ENCODE peak calls at places on chromosomes 12 and 14, in four cellular contexts. One of them, this sample, is unnamed.

GRCh38 chr14:90107789-90108188 is 46.0 kb downstream of the KCNK13 start:
- DNase-seq in HepG2: no peak
- DNase-seq in WTC11: no peak
- DNase-seq in K562: no peak
- DNase-seq in this sample: no peak

GRCh38 chr14:68538641-68539040 is 254.2 kb downstream of the ZFP36L1 start:
- DNase-seq in K562: no peak
- DNase-seq in WTC11: no peak
- DNase-seq in HepG2: no peak
- DNase-seq in this sample: no peak

GRCh38 chr14:69665596-69665995 is 54.2 kb downstream of the SUSD6 start:
- DNase-seq in HepG2: no peak
- DNase-seq in K562: no peak
- DNase-seq in WTC11: no peak
- DNase-seq in this sample: no peak

GRCh38 chr12:121128908-121129704 is 3.6 kb upstream of the P2RX7 start:
- DNase-seq in HepG2: peak; percentile 78
- DNase-seq in WTC11: peak; percentile 52
- DNase-seq in K562: peak; percentile 88
- DNase-seq in this sample: no peak

GRCh38 chr12:124592050-124592449 is 24.6 kb upstream of the NCOR2 start:
- DNase-seq in HepG2: no peak
- DNase-seq in WTC11: no peak
- DNase-seq in K562: no peak
- DNase-seq in this sample: no peak

GRCh38 chr12:58920102-58920955 is at the start of gene LRIG3:
- DNase-seq in WTC11: peak; percentile 79
- DNase-seq in HepG2: peak; percentile 76
- DNase-seq in K562: peak; percentile 16
- DNase-seq in this sample: peak; percentile 83

GRCh38 chr14:88013750-88014349 is 8.9 kb downstream of the GPR65 start:
- DNase-seq in HepG2: peak; percentile 66
- DNase-seq in WTC11: peak; percentile 67
- DNase-seq in K562: peak; percentile 73
- DNase-seq in this sample: peak; percentile 60

GRCh38 chr14:51638071-51638944 is 13.4 kb upstream of the FRMD6 start:
- DNase-seq in WTC11: peak; percentile 61
- DNase-seq in K562: no peak
- DNase-seq in HepG2: peak; percentile 75
- DNase-seq in this sample: no peak

GRCh38 chr12:6647083-6647604 is at the start of gene ACRBP:
- DNase-seq in HepG2: no peak
- DNase-seq in K562: no peak
- DNase-seq in WTC11: peak; percentile 76
- DNase-seq in this sample: no peak

GRCh38 chr12:24574538-24574937 is 374.4 kb downstream of the BCAT1 start:
- DNase-seq in K562: no peak
- DNase-seq in HepG2: no peak
- DNase-seq in WTC11: no peak
- DNase-seq in this sample: no peak

GRCh38 chr14:24459331-24459730 is 16.8 kb upstream of the SDR39U1 start:
- DNase-seq in HepG2: no peak
- DNase-seq in K562: no peak
- DNase-seq in WTC11: no peak
- DNase-seq in this sample: no peak

GRCh38 chr14:54652188-54652889 is 85.4 kb downstream of the SAMD4A start:
- DNase-seq in K562: no peak
- DNase-seq in WTC11: peak; percentile 59
- DNase-seq in HepG2: peak; percentile 91
- DNase-seq in this sample: peak; percentile 54

GRCh38 chr12:106894774-106895173 is 60.9 kb upstream of the TMEM263 start:
- DNase-seq in K562: no peak
- DNase-seq in WTC11: no peak
- DNase-seq in HepG2: no peak
- DNase-seq in this sample: no peak

GRCh38 chr14:103207404-103208072 is 84.3 kb downstream of the TNFAIP2 start:
- DNase-seq in HepG2: no peak
- DNase-seq in WTC11: peak; percentile 42
- DNase-seq in K562: no peak
- DNase-seq in this sample: no peak

DNA sequence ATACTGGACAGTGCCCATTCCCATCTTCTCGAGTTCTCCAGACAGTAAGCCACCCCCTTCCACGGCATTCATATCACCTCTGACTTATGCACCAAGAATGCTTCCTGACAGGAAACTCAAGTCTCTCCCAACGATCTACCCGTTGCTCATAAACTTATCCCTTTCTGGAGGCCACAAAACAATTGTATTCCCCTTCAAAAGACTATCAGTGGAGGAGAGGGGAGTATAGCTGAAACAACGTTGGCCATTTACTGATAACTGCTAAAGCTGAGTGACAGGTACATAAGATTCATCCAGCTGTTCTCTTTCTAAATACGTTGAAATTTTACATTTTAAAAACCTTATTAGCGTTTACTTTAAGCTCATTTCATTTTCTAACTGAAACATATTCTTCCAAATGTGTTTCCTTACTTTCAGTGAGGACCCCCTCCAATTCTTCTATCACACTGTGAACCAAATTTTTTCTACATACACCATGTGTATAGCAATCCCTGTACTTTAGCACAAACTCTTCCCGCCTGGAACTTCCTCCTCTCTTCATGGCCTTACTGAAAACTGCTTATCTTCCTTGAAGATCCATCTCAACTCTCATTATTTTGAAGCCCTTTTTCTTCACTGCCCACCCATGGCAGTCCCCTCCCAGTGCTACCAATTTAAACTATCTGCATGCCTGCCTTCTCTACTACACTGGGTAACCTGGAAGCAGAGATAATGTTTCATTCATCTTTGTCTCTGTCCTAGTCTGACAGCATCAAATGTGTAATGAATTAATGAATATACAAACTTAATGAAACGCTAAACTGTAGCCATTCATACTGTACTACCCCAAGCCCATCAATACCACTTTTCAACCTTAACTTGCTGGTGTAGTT is 28.8 kb downstream of the ATXN2 start:
- DNase-seq in K562: peak; percentile 32
- DNase-seq in WTC11: no peak
- DNase-seq in HepG2: no peak
- DNase-seq in this sample: no peak
- TF ChIP-seq ELF4 in K562: no peak
- TF ChIP-seq ELF4 in WTC11: no peak
- TF ChIP-seq ELF4 in HepG2: no peak
- TF ChIP-seq ELF4 in this sample: no peak

GRCh38 chr12:104555650-104556049 is 98.9 kb downstream of the CHST11 start:
- DNase-seq in HepG2: no peak
- DNase-seq in K562: no peak
- DNase-seq in WTC11: no peak
- DNase-seq in this sample: no peak
- TF ChIP-seq ELF4 in HepG2: no peak
- TF ChIP-seq ELF4 in K562: no peak
- TF ChIP-seq ELF4 in WTC11: no peak
- TF ChIP-seq ELF4 in this sample: no peak

GRCh38 chr14:94121485-94121884 is 7.9 kb downstream of the IFI27L2 start:
- DNase-seq in K562: no peak
- DNase-seq in WTC11: no peak
- DNase-seq in HepG2: no peak
- DNase-seq in this sample: no peak

GRCh38 chr14:94122438-94122837 is 7.0 kb downstream of the IFI27L2 start:
- DNase-seq in K562: no peak
- DNase-seq in HepG2: no peak
- DNase-seq in WTC11: no peak
- DNase-seq in this sample: no peak

GRCh38 chr14:94124582-94125377 is 4.6 kb downstream of the IFI27L2 start:
- DNase-seq in HepG2: no peak
- DNase-seq in K562: no peak
- DNase-seq in WTC11: no peak
- DNase-seq in this sample: no peak

GRCh38 chr14:94123868-94124267 is 5.5 kb downstream of the IFI27L2 start:
- DNase-seq in WTC11: no peak
- DNase-seq in HepG2: peak; percentile 16
- DNase-seq in K562: no peak
- DNase-seq in this sample: no peak

DNA sequence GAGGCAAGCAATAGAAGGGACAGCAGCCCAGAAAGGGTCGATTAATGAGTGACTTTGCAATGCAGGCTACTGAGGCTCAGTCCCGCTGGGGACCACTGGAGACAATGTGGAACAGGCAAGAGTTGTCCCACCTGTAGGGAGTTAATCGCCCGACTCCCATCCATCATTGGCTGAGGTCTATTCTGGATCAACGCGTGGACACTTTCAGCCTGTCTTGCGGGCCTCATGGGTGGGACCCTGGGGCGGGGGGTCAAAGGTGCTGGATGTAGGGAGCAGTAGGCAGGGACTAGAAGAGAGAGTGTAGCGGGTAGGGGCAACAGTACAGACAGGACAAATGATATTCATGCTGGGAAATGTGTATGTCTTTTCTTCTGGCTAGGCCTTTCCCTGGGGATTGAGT is 6.1 kb downstream of the IFI27L2 start:
- DNase-seq in K562: no peak
- DNase-seq in WTC11: no peak
- DNase-seq in HepG2: no peak
- DNase-seq in this sample: no peak
- TF ChIP-seq ELF4 in K562: no peak
- TF ChIP-seq ELF4 in WTC11: no peak
- TF ChIP-seq ELF4 in HepG2: no peak
- TF ChIP-seq ELF4 in this sample: no peak

GRCh38 chr14:99531221-99532096 is 50.2 kb downstream of the CCNK start:
- DNase-seq in K562: no peak
- DNase-seq in HepG2: no peak
- DNase-seq in WTC11: no peak
- DNase-seq in this sample: no peak

GRCh38 chr14:99530407-99530806 is 49.2 kb downstream of the CCNK start:
- DNase-seq in K562: no peak
- DNase-seq in HepG2: no peak
- DNase-seq in WTC11: no peak
- DNase-seq in this sample: no peak

GRCh38 chr14:99532310-99532709 is 51.1 kb downstream of the CCNK start:
- DNase-seq in K562: no peak
- DNase-seq in HepG2: no peak
- DNase-seq in WTC11: no peak
- DNase-seq in this sample: no peak

GRCh38 chr14:99527427-99528076 is 46.3 kb downstream of the CCNK start:
- DNase-seq in K562: no peak
- DNase-seq in WTC11: no peak
- DNase-seq in HepG2: no peak
- DNase-seq in this sample: no peak

GRCh38 chr14:99529899-99530298 is 48.7 kb downstream of the CCNK start:
- DNase-seq in HepG2: no peak
- DNase-seq in WTC11: no peak
- DNase-seq in K562: no peak
- DNase-seq in this sample: no peak
- TF ChIP-seq ELF4 in HepG2: no peak
- TF ChIP-seq ELF4 in WTC11: no peak
- TF ChIP-seq ELF4 in K562: no peak
- TF ChIP-seq ELF4 in this sample: no peak

DNA sequence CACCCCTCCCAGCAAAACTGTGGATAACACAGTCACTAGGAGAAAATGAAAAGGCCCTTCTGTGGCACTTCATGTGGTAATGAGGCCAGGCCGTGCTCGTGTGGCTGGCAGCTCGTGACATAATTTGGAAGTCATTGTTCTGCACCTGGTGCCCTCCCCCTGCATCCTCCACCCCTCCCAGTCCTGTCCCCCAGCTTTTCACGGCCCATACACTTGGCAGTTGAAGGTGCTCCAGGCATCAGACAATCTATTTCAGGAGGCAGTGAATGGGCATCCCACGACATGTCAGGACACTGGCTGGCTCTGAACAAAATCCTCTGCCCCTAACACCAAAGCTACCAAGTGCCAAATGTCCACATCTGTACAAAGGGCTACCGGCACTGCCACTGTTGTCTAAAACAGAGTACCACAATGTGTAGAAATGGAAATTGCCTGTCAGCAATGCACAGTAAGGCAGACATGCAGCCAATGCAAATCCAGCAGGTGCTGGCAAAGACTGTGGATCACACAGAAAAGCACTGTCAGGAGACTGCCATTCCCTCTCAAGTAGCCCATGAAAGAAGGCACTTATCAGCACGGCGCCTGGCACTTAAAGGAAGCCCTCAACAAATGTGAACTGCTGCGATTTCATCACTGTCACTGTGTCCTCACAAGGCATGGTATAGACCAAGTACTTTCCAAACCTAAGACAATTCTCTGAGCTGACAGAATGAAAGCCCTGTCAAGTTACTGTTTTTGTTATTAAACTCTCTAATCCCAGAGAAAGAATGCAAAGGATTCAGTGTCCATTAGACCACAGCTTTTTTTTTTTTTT is 39.1 kb downstream of the CORO1C start:
- DNase-seq in WTC11: no peak
- DNase-seq in HepG2: no peak
- DNase-seq in K562: peak; percentile 44
- DNase-seq in this sample: no peak
- TF ChIP-seq ELF4 in WTC11: no peak
- TF ChIP-seq ELF4 in HepG2: no peak
- TF ChIP-seq ELF4 in K562: no peak
- TF ChIP-seq ELF4 in this sample: no peak

GRCh38 chr12:127268121-127268520 is 998.8 kb upstream of the TMEM132C start:
- DNase-seq in HepG2: no peak
- DNase-seq in WTC11: no peak
- DNase-seq in K562: no peak
- DNase-seq in this sample: no peak

GRCh38 chr12:127262658-127263057 is 1004.3 kb upstream of the TMEM132C start:
- DNase-seq in WTC11: no peak
- DNase-seq in K562: no peak
- DNase-seq in HepG2: no peak
- DNase-seq in this sample: no peak

GRCh38 chr12:127270193-127270592 is 996.8 kb upstream of the TMEM132C start:
- DNase-seq in K562: no peak
- DNase-seq in HepG2: no peak
- DNase-seq in WTC11: no peak
- DNase-seq in this sample: no peak

GRCh38 chr12:127263621-127264020 is 1003.3 kb upstream of the TMEM132C start:
- DNase-seq in HepG2: no peak
- DNase-seq in WTC11: no peak
- DNase-seq in K562: no peak
- DNase-seq in this sample: no peak

DNA sequence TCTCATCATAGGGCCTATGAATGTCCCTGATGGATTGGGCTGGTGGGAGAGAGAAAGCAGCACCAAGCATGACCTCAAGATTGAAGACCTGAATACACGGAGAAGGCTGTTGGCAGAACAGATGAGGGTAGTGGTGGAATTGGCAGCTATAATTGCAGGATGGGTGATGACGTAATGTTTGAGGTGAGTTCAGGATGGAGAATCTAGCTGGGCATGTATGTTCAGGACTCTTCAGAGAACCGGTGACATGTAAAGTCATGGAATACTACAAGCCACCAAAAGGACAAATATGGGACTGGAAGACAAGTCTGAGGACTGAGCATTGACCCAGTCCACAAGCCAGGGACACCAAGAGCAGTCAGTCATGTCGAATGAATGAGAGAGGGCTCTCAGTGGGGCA is 999.8 kb upstream of the TMEM132C start:
- DNase-seq in HepG2: no peak
- DNase-seq in K562: no peak
- DNase-seq in WTC11: no peak
- DNase-seq in this sample: no peak
- TF ChIP-seq ELF4 in HepG2: no peak
- TF ChIP-seq ELF4 in K562: no peak
- TF ChIP-seq ELF4 in WTC11: no peak
- TF ChIP-seq ELF4 in this sample: no peak

GRCh38 chr12:76310110-76310509 is 38.1 kb downstream of the BBS10 start:
- DNase-seq in K562: no peak
- DNase-seq in HepG2: no peak
- DNase-seq in WTC11: no peak
- DNase-seq in this sample: no peak
- TF ChIP-seq ELF4 in K562: no peak
- TF ChIP-seq ELF4 in HepG2: no peak
- TF ChIP-seq ELF4 in WTC11: no peak
- TF ChIP-seq ELF4 in this sample: no peak

This sample was measured in HEK293T.